ENCODE peak calls at places on chromosome 14, in seven cellular contexts. S is AG04449, A is cardiac muscle cell, X is dorsolateral prefrontal cortex, G is fibroblast of villous mesenchyme, P is testis, R is stomach. W is an unnamed sample.
A peak's percentile ranks its signal among the peaks of the same experiment; 100 is the strongest.

GRCh38 chr14:21428930-21429329 is 27.0 kb downstream of the CHD8 start:
- DNase-seq in A (no peak), G (no peak), X (no peak), R (peak; percentile 76), S (no peak), P (peak; percentile 58), W (no peak)

GRCh38 chr14:42224053-42224888 is 617.6 kb downstream of the LRFN5 start:
- DNase-seq in G (peak; percentile 67), A (peak; percentile 78), R (peak; percentile 52), S (no peak), P (peak; percentile 85), X (peak; percentile 60), W (no peak)

GRCh38 chr14:69105326-69105725 is 47.6 kb downstream of the DCAF5 start:
- DNase-seq in S (no peak), X (no peak), A (peak; percentile 65), P (no peak), R (no peak), G (peak; percentile 16), W (no peak)

GRCh38 chr14:37142835-37143499 is 29.4 kb downstream of the SLC25A21 start:
- DNase-seq in X (no peak), P (no peak), A (no peak), R (no peak), G (peak; percentile 17), S (no peak), W (no peak)

GRCh38 chr14:40417777-40418401 is 985.7 kb upstream of the FBXO33 start:
- DNase-seq in G (no peak), R (peak; percentile 25), A (peak; percentile 10), S (no peak), X (peak; percentile 40), P (peak; percentile 66), W (no peak)

GRCh38 chr14:44962573-44963528 is 861 bp downstream of the TOGARAM1 start:
- DNase-seq in R (peak; percentile 49), G (peak; percentile 60), P (peak; percentile 64), X (no peak), A (peak; percentile 70), S (no peak), W (peak; percentile 75)

GRCh38 chr14:80152166-80152565 is 59.1 kb downstream of the DIO2 start:
- DNase-seq in G (no peak), S (no peak), X (no peak), A (no peak), P (no peak), R (no peak), W (no peak)

GRCh38 chr14:102208741-102209140 is 69.0 kb downstream of the WDR20 start:
- DNase-seq in G (no peak), P (no peak), A (no peak), R (no peak), S (no peak), X (peak; percentile 39), W (no peak)

GRCh38 chr14:81436296-81437138 is 36.4 kb upstream of the STON2 start:
- DNase-seq in G (peak; percentile 52), P (peak; percentile 81), A (peak; percentile 75), R (peak; percentile 83), X (peak; percentile 88), S (no peak), W (no peak)

GRCh38 chr14:81435578-81436295 is 35.6 kb upstream of the STON2 start:
- DNase-seq in A (peak; percentile 35), G (peak; percentile 14), S (no peak), R (peak; percentile 41), P (peak; percentile 46), X (peak; percentile 55), W (peak; percentile 67)

GRCh38 chr14:81440041-81440440 is 39.9 kb upstream of the STON2 start:
- DNase-seq in P (no peak), G (no peak), A (no peak), S (no peak), R (no peak), X (no peak), W (no peak)

GRCh38 chr14:81435048-81435577 is 35.0 kb upstream of the STON2 start:
- DNase-seq in X (no peak), R (no peak), G (no peak), A (no peak), S (no peak), P (no peak), W (no peak)

DNA sequence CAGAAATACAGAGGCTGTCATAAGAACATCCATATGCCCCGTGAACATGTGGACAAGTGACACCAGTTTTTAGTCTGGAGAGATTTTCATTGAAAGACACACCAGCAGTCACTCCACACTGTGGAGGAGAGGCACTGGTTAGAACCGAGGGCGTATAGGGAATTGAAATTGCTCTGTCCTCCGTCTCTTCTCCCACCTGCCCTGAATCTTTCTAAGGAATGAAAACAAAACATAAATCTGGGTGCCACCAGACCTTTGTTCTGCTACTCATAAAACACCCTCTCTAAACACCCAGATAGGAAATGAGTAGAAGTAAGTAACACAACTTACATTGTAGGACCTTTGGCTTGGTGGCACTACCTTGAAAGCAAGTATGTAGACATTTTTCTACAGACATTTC is 37.1 kb upstream of the STON2 start:
- DNase-seq in G (no peak), A (no peak), R (no peak), S (no peak), X (no peak), P (no peak), W (no peak)
- H3K4me3 ChIP-seq in G (no peak overlapping the region), A (no peak overlapping the region), R (no peak overlapping the region), S (no peak overlapping the region), X (no peak overlapping the region), P (no peak overlapping the region), W (no peak overlapping the region)

GRCh38 chr14:104793703-104793959 is 1.9 kb downstream of the AKT1 start:
- DNase-seq in A (no peak), P (no peak), X (no peak), G (no peak), S (no peak), R (no peak), W (no peak)

GRCh38 chr14:104794099-104794498 is 1.4 kb downstream of the AKT1 start:
- DNase-seq in R (peak; percentile 52), S (no peak), P (peak; percentile 62), A (peak; percentile 71), G (peak; percentile 76), X (no peak), W (no peak)

GRCh38 chr14:104791425-104791824 is 4.1 kb downstream of the AKT1 start:
- DNase-seq in R (no peak), X (no peak), P (no peak), S (no peak), A (no peak), G (no peak), W (no peak)

GRCh38 chr14:104792101-104792884 is 3.3 kb downstream of the AKT1 start:
- DNase-seq in S (no peak), X (no peak), A (no peak), G (no peak), R (peak; percentile 90), P (peak; percentile 61), W (no peak)

DNA sequence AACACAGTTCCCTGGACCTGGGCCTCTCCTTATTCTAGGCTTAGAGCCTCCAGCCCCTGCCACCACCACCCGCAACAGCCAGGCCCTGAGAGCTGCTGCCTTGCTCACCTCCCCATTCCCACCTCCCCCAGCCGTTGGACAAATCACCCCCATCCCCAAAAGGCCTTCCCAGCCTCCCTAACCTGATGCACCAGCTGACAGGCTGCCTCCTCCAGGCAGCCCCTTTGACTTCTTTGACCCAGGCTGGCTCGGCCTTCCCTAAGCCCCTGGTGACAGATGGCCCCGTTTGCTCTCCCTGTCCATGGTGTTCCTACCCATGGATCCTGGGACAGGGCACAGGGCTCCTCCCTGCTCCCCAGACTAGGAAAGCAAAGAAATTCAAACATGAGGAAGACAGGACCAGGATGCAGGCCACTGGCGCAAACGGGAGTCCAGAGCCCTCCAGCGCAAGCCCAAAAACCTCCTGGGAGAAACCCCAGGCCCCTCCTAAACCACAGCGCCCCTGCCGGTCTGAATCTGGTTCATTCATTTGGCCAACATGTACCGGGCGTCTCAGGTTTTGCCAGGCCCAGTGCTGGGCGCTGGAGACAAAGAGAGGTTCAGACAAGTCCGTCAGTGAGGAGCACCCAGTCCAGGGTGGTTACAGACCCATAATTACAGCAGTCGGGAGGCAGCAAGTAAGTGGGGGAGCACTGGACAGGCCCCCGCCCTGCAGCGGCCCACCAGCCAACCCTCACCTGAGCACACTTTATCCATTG is 2.4 kb downstream of the AKT1 start:
- DNase-seq in P (no peak), G (no peak), X (no peak), A (no peak), S (no peak), R (no peak), W (no peak)
- H3K4me3 ChIP-seq in P (no peak overlapping the region), G (no peak overlapping the region), X (no peak overlapping the region), A (no peak overlapping the region), S (no peak overlapping the region), R (peak overlapping the region; percentile 87), W (peak overlapping the region; percentile 97)

GRCh38 chr14:105167303-105168092 is 1.1 kb downstream of the JAG2 start:
- DNase-seq in S (no peak), G (peak; percentile 3), P (no peak), X (no peak), A (no peak), R (peak; percentile 33), W (no peak)

GRCh38 chr14:105165134-105165704 is 3.4 kb downstream of the JAG2 start:
- DNase-seq in P (no peak), G (no peak), X (no peak), A (no peak), R (no peak), S (no peak), W (no peak)

GRCh38 chr14:105166571-105167302 is 1.8 kb downstream of the JAG2 start:
- DNase-seq in P (no peak), X (no peak), G (no peak), R (no peak), S (no peak), A (no peak), W (no peak)

GRCh38 chr14:105168093-105168420 is 519 bp downstream of the JAG2 start:
- DNase-seq in X (no peak), G (no peak), S (no peak), A (no peak), P (no peak), R (no peak), W (no peak)

DNA sequence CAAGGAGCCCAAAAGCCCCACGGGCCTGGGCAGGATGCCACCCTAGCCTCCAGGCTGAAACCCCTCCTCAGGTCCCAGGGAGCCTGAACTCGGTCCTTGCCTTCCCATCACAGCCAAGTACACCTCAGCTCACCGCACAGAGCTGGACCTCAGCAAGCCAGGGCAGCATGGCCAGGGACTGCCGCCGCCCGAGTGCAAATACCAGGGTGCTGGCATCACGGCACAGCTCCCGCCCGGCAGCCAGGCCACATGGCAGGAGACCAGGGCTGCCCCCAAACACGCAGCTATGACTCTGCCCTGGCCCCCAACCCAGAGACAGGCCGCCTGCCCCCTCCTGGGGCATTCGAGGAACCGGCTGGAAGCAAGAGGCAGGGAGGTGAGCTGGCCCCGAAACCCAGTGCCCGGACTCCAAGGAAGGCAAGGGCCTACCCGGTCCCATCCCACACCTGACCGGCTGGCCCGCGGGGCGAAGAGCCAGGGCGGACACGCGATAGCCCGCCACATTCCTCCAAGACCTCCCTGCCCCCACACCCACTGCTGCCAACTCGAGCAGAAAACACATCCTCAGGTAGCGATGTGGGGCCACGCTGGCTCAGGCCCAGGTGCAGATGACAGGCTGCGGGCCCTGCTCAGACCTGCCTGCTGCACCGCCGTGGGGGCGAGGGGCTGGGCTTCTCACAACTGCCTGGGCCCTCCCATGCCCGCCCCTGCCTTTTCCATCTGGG is 2.7 kb downstream of the JAG2 start:
- DNase-seq in P (no peak), G (no peak), A (no peak), R (no peak), X (no peak), S (no peak), W (no peak)
- H3K4me3 ChIP-seq in P (no peak overlapping the region), G (no peak overlapping the region), A (no peak overlapping the region), R (no peak overlapping the region), X (no peak overlapping the region), S (no peak overlapping the region), W (no peak overlapping the region)

DNA sequence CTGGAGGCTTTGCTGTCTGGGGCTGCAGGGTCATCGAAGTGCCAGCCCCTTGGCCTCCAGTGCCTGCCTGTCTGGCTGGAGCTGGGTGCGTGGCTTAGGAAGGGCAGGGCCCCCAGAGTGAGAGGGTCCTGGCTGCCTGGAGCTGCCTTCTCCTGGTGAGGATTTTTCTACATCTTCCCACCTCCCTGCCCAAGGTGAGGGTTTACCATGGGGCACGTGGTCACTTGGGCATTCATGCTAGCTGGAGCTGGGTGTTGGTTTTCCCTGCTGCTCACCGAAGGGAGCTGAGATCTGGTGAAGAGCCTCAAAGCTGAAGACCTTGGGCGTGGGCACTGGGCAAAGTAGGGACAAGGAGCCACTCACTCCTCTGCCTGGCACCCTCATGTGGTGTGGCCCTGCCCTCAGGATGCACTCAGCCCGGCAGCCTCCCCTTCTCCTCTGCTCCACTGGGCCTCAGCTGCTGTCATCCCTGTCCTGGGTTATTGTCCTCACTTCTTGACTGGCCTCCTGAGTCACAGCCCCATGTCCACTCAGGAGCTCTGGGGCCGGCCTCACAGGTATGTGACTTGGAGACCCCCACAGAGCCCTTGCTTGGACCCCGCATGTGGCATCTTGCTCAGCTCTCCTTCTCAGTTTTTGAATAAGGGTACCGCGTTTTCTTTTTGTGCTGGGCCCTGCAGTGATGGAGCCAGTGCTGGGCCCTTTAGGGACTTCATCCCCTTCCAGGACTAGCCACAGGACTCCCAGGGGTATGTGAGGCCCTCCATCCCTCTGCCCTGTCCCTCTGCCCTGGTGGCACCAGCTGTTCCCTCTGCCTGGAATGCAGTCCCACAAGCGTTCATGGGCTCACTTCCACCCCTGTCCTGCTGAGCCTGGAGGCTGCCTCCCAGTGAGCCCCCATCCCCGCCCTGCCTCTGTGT is 1.6 kb downstream of the CEP170B start:
- DNase-seq in R (no peak), G (no peak), P (no peak), A (no peak), S (no peak), X (no peak), W (peak; percentile 62)
- H3K4me3 ChIP-seq in R (peak overlapping the region; percentile 79), G (peak overlapping the region; percentile 75), P (peak overlapping the region; percentile 67), A (peak overlapping the region; percentile 59), S (peak overlapping the region; percentile 74), X (peak overlapping the region; percentile 70), W (peak overlapping the region; percentile 90)

W was measured in ascending aorta.